ENCODE peak calls at places on chromosomes 16 and 17, in six cellular contexts. O is neural progenitor cell; J is IMR-90; Z is uterus; V is sigmoid colon; E is CD8-positive, alpha-beta T cell. D is an unnamed sample.

GRCh38 chr17:82803185-82803584 is 36.6 kb downstream of the ZNF750 start:
- DNase-seq in O (no peak), V (no peak), J (no peak), E (no peak), Z (no peak), D (no peak)

GRCh38 chr16:24609740-24610420 is 70.5 kb downstream of the RBBP6 start:
- DNase-seq in Z (peak; percentile 69), E (no peak), O (peak; percentile 78), V (peak; percentile 88), J (peak; percentile 31), D (peak; percentile 60)

GRCh38 chr17:67400193-67400592 is 23.1 kb downstream of the PITPNC1 start:
- DNase-seq in O (no peak), Z (no peak), V (no peak), E (no peak), J (peak; percentile 12), D (no peak)

GRCh38 chr16:1296688-1297412 is 12.6 kb upstream of the UBE2I start:
- DNase-seq in Z (no peak), J (peak; percentile 81), E (no peak), O (no peak), V (no peak), D (no peak)

GRCh38 chr16:55359946-55360345 is 35.9 kb downstream of the IRX6 start:
- DNase-seq in E (no peak), J (no peak), Z (no peak), O (no peak), V (no peak), D (no peak)

GRCh38 chr16:56939801-56940200 is 7.9 kb downstream of the HERPUD1 start:
- DNase-seq in Z (no peak), E (no peak), O (no peak), V (peak; percentile 26), J (no peak), D (no peak)

GRCh38 chr17:81801327-81801726 is 2.6 kb upstream of the GCGR start:
- DNase-seq in J (no peak), V (no peak), O (no peak), Z (no peak), E (no peak), D (no peak)

GRCh38 chr17:20922128-20922670 is 120.6 kb downstream of the USP22 start:
- DNase-seq in J (peak; percentile 52), V (no peak), E (no peak), O (no peak), Z (peak; percentile 53), D (no peak)

GRCh38 chr17:19728114-19728495 is 11.7 kb upstream of the SLC47A2 start:
- DNase-seq in E (no peak), O (no peak), J (peak; percentile 63), Z (peak; percentile 75), V (peak; percentile 95), D (peak; percentile 91)

GRCh38 chr16:28304214-28304613 is 11.9 kb downstream of the SBK1 start:
- DNase-seq in J (peak; percentile 40), Z (no peak), E (no peak), V (no peak), O (peak; percentile 77), D (no peak)

GRCh38 chr17:2060681-2061440 is 6.0 kb downstream of the HIC1 start:
- DNase-seq in Z (peak; percentile 66), E (no peak), O (no peak), V (no peak), J (no peak), D (no peak)

GRCh38 chr17:32671891-32672290 is 185.1 kb downstream of the CDK5R1 start:
- DNase-seq in E (no peak), J (no peak), V (peak; percentile 69), Z (no peak), O (no peak), D (peak; percentile 53)

GRCh38 chr17:29347831-29348281 is 42.3 kb upstream of the TAOK1 start:
- DNase-seq in Z (peak; percentile 20), E (no peak), V (no peak), J (no peak), O (no peak), D (no peak)

GRCh38 chr16:84098939-84099338 is 17.8 kb downstream of the MBTPS1 start:
- DNase-seq in V (no peak), O (no peak), J (peak; percentile 36), Z (no peak), E (no peak), D (no peak)

GRCh38 chr17:72560303-72561247 is 439.8 kb downstream of the SOX9 start:
- DNase-seq in J (peak; percentile 56), O (peak; percentile 80), E (no peak), Z (no peak), V (no peak), D (peak; percentile 85)

GRCh38 chr17:57356722-57357391 is 100.5 kb downstream of the MSI2 start:
- DNase-seq in V (no peak), E (no peak), O (peak; percentile 74), J (no peak), Z (no peak), D (no peak)

GRCh38 chr17:6654816-6655731 is 3.5 kb downstream of the C17orf100 start:
- DNase-seq in O (peak; percentile 79), J (no peak), V (no peak), E (no peak), Z (no peak), D (peak; percentile 62)

GRCh38 chr17:79079421-79080200 is 5.0 kb downstream of the ENGASE start:
- DNase-seq in V (no peak), E (no peak), O (no peak), Z (no peak), J (no peak), D (peak; percentile 41)

GRCh38 chr17:79075433-79075805 is 795 bp downstream of the ENGASE start:
- DNase-seq in E (no peak), Z (no peak), V (no peak), J (no peak), O (no peak), D (no peak)

GRCh38 chr17:79075861-79076406 is 1.3 kb downstream of the ENGASE start:
- DNase-seq in V (peak; percentile 50), Z (no peak), O (no peak), E (no peak), J (no peak), D (peak; percentile 9)

GRCh38 chr17:79078476-79079190 is 4.0 kb downstream of the ENGASE start:
- DNase-seq in E (no peak), Z (no peak), V (no peak), O (no peak), J (no peak), D (peak; percentile 39)

DNA sequence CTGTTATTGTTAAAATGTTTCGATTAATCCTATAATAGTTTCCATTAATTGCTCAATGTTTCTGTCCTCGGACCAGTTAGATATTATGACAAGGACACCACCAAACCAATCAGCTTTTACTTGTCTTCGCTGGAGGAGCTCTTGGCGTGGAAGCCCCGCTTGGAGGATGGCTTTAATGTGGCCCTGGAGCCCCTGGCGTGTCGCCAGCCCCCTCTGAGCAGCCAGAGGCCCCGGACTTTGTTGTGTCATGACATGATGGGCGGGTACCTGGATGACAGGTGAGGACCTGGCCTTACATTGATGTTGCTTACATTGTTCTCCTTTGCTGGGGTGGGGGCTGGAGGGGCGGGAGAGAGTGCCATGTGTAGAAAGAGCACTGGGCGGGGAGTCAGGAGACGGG is 3.0 kb downstream of the ENGASE start:
- DNase-seq in O (no peak), Z (no peak), V (peak; percentile 65), E (no peak), J (no peak), D (peak; percentile 46)
- H3K4me1 ChIP-seq in O (peaks cover 3% of the 10 kb centered on the region), Z (no peaks in the 10 kb centered on the region), V (no peaks in the 10 kb centered on the region), E (peaks cover 16% of the 10 kb centered on the region), J (peaks cover 2% of the 10 kb centered on the region), D (peaks cover 22% of the 10 kb centered on the region)

GRCh38 chr16:81831722-81832126 is 52.6 kb downstream of the PLCG2 start:
- DNase-seq in O (no peak), E (peak; percentile 22), Z (peak; percentile 20), V (peak; percentile 68), J (no peak), D (peak; percentile 89)
- TF ChIP-seq CTCF in O (no peak), E (no peak), Z (no peak), V (no peak), J (no peak), D (peak; percentile 21)

DNA sequence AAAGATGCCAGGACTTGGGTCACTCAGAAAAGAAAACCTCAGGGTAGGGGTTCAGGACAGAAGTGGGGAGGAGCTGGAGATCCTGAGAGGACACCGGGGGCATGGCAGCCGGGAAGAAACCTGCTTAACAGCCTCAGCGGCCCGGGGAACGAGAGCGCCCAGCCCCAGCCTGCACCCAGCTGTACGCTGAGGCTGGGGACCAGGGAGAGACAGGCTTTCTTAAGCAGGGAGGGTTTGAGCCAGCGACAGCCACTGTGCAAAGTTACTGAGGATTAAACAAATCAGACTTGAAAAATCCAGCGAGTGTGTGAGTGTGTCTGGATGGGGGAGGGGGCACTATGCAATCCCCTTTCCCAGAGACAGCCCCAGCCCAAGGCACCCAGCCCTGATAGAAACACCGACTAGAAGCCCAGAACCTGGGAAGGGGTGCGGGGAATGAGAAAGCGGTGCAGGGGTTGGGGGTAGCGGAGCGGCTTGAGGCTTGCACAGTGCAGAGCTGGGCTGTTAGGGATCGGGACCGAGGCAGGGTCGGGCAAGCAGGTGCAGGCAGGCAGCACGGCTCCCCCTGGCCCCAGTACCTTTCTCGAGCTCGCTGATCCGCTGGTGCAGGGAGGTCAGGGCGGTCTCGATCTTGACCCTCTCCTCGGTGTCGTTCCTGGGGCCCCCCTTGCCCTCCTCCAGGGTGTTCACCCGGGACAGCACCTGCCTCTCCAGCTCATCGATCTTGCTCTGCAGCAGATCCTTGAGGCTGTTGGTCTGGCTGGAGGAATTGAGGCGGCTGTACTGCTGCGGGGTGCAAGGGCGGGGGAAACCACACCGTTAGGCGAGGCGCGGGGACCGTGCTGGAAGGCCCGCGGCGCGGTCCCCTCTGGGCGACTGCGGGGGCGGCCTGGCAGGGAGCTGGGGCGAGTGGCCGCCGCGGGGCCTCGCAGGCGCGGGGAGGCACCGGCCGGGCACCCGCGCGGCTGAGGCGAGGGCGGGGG is 1.2 kb downstream of the NPTX1 start:
- DNase-seq in O (peak; percentile 50), V (no peak), E (no peak), J (no peak), Z (no peak), D (no peak)
- H3K27me3 ChIP-seq in O (peaks cover 100% of the 10 kb centered on the region), V (peaks cover 23% of the 10 kb centered on the region), E (peaks cover 34% of the 10 kb centered on the region), J (peaks cover 39% of the 10 kb centered on the region), Z (peaks cover 40% of the 10 kb centered on the region), D (peaks cover 94% of the 10 kb centered on the region)

GRCh38 chr17:50056217-50056960 is 479 bp downstream of the ITGA3 start:
- DNase-seq in J (peak; percentile 69), V (peak; percentile 84), E (peak; percentile 19), Z (peak; percentile 68), O (peak; percentile 93), D (peak; percentile 80)

GRCh38 chr17:50056961-50057330 is 1.0 kb downstream of the ITGA3 start:
- DNase-seq in Z (no peak), J (peak; percentile 64), O (peak; percentile 49), V (no peak), E (no peak), D (no peak)

GRCh38 chr17:50059256-50059655 is 3.3 kb downstream of the ITGA3 start:
- DNase-seq in E (no peak), O (no peak), V (no peak), Z (no peak), J (no peak), D (no peak)

GRCh38 chr17:50058296-50058945 is 2.5 kb downstream of the ITGA3 start:
- DNase-seq in E (no peak), O (no peak), V (no peak), Z (no peak), J (no peak), D (no peak)

DNA sequence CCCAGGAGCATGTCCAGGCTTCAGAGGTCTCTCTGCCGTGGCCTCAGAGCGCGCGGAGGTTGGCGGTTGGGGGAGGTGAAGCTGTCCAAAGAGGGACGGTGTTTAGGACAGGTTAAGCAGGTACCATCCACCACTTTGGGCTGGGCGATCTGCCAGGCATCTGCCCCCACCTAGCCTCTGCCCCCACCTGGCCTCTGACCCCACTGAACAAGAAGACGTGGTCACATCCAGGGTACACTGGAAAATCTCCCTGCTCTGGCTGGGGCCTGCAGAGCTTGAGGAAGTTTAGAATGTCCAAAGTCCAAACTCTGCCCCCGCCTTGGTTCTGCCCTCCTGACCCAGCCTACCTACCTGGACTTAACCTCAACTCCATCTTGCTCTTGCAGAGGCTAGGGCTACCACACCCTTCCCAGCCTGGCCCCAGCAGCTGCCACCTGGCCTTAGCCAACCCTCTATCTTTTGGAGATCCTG is 1.6 kb downstream of the ITGA3 start:
- DNase-seq in Z (peak; percentile 44), J (no peak), O (no peak), V (no peak), E (no peak), D (no peak)
- H3K4me1 ChIP-seq in Z (peaks cover 19% of the 10 kb centered on the region), J (peaks cover 54% of the 10 kb centered on the region), O (peaks cover 9% of the 10 kb centered on the region), V (no peaks in the 10 kb centered on the region), E (peaks cover 9% of the 10 kb centered on the region), D (peaks cover 84% of the 10 kb centered on the region)

D was measured in lower lobe of right lung.